ENCODE peak calls at places on chromosome 11, in six cellular contexts. M, P, K, C, O and U are unnamed samples.

GRCh38 chr11:59802639-59803176 is 7.9 kb downstream of the MRPL16 start:
- DNase-seq in M (peak), P (peak), K (no peak), C (no peak), O (peak), U (no peak)

GRCh38 chr11:36313750-36314500 is 17.8 kb downstream of the PRR5L start:
- DNase-seq in M (no peak), P (no peak), K (no peak), C (no peak), O (no peak), U (no peak)

GRCh38 chr11:60935676-60936442 is 11.6 kb downstream of the TMEM132A start:
- DNase-seq in M (no peak), P (no peak), K (no peak), C (no peak), O (no peak), U (no peak)

GRCh38 chr11:72225411-72225951 is 914 bp downstream of the INPPL1 start:
- DNase-seq in M (no peak), P (peak), K (no peak), C (no peak), O (no peak), U (no peak)

GRCh38 chr11:18704698-18705097 is 6.1 kb downstream of the TMEM86A start:
- DNase-seq in M (no peak), P (no peak), K (no peak), C (no peak), O (no peak), U (no peak)

GRCh38 chr11:46896719-46897406 is 21.5 kb downstream of the LRP4 start:
- DNase-seq in M (peak), P (peak), K (no peak), C (no peak), O (peak), U (no peak)

GRCh38 chr11:3021125-3021524 is 29.0 kb upstream of the NAP1L4 start:
- DNase-seq in M (peak), P (peak), K (peak), C (no peak), O (peak), U (no peak)

GRCh38 chr11:295351-296205 is 3.7 kb downstream of the IFITM5 start:
- DNase-seq in M (no peak), P (no peak), K (no peak), C (no peak), O (no peak), U (no peak)

GRCh38 chr11:1931791-1932480 is 12.4 kb downstream of the TNNT3 start:
- DNase-seq in M (no peak), P (peak), K (no peak), C (no peak), O (no peak), U (no peak)

GRCh38 chr11:19092850-19093249 is 24.1 kb upstream of the ZDHHC13 start:
- DNase-seq in M (no peak), P (no peak), K (no peak), C (no peak), O (no peak), U (no peak)

GRCh38 chr11:27699242-27699925 is 871 bp downstream of the BDNF start:
- DNase-seq in M (no peak), P (peak), K (no peak), C (no peak), O (peak), U (no peak)

DNA sequence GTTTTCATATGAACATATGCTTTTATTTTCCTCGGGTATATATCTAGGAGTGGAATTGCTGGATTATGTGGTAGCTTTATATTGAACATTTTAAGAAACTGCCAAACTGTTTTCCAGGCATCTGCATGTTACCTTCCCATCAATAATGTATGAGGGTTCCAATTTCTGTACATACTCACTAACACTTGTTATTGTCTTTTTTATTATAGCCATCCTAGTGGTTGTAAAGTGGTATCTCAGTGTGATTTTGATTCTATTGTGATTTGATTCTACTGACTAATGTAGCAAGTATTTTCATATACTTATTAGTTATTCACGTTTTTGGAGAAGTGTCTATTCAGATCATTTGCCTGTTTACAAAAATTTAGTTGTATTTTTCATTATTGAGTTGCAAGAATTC is 2.0 kb downstream of the ANO5 start:
- DNase-seq in M (no peak), P (no peak), K (no peak), C (no peak), O (no peak), U (no peak)
- TF ChIP-seq CTCF in M (no peak), P (peak), K (no peak), C (no peak), O (no peak), U (no peak)

GRCh38 chr11:118922745-118923627 is 2.7 kb downstream of the BCL9L start:
- DNase-seq in M (no peak), P (peak), K (no peak), C (no peak), O (no peak), U (no peak)
- H3K4me3 ChIP-seq in M (no peak), P (peak), K (peak), C (peak), O (peak), U (peak)

GRCh38 chr11:85182437-85183109 is 444.6 kb downstream of the DLG2 start:
- DNase-seq in M (peak), P (peak), K (no peak), C (no peak), O (peak), U (no peak)
- TF ChIP-seq CTCF in M (no peak), P (peak), K (no peak), C (no peak), O (peak), U (no peak)

DNA sequence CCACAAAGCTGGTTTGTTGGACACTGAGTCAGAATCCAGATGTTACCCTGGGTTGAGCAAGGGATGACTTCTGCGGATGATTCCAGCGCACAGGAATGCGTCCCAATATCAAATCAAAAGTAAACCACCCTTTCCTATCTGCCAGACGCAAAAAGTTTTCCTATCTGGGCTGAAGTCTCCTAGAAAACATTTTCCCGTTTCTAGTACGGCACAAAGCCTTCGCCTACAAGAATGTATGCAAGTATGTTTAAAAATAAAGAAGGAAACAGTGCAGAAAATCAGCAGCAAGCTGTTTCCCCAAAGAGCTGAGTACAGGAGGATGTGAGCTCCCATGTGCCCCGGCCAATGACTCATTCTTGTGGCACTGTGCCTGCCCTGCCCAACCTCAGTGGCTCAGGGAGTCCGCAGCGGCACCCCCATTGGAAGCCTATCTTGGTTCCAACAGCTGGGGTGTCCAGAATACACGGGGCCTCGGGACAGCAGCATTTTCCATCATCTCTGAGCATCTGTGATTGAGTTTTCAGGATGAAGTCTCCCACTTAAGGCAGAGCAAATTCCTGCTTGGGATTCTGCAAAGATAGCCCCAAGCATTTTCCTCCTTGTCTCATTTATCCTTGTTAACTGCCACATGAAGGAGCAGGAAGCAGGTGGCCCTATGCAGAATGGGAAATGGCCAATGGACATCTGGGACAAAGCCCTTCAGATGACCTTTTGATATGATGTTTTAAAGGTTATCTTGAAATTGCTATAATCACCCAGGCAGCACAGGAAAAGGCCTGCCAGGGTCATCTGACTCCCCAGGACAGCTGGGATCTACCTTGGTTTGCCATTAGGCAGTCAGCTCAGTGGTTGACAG is 17.5 kb downstream of the KCNJ5 start:
- DNase-seq in M (peak), P (peak), K (peak), C (no peak), O (peak), U (no peak)
- H3K4me3 ChIP-seq in M (no peak), P (no peak), K (no peak), C (no peak), O (peak), U (peak)

GRCh38 chr11:67264886-67265632 is 1.2 kb upstream of the GRK2 start:
- DNase-seq in M (no peak), P (no peak), K (no peak), C (no peak), O (no peak), U (no peak)

GRCh38 chr11:67261942-67262681 is 4.2 kb upstream of the GRK2 start:
- DNase-seq in M (no peak), P (no peak), K (no peak), C (no peak), O (no peak), U (peak)

GRCh38 chr11:67265633-67266423 is 445 bp upstream of the GRK2 start:
- DNase-seq in M (peak), P (peak), K (peak), C (peak), O (peak), U (peak)

GRCh38 chr11:67262731-67263675 is 3.3 kb upstream of the GRK2 start:
- DNase-seq in M (peak), P (peak), K (peak), C (no peak), O (peak), U (peak)

GRCh38 chr11:67264260-67264659 is 2.0 kb upstream of the GRK2 start:
- DNase-seq in M (no peak), P (no peak), K (no peak), C (no peak), O (no peak), U (no peak)
- TF ChIP-seq CTCF in M (no peak), P (no peak), K (no peak), C (no peak), O (no peak), U (no peak)

GRCh38 chr11:88508808-88509581 is 171.5 kb upstream of the CTSC start:
- DNase-seq in M (peak), P (peak), K (no peak), C (no peak), O (peak), U (no peak)
- H3K4me3 ChIP-seq in M (no peak), P (no peak), K (peak), C (peak), O (no peak), U (peak)

DNA sequence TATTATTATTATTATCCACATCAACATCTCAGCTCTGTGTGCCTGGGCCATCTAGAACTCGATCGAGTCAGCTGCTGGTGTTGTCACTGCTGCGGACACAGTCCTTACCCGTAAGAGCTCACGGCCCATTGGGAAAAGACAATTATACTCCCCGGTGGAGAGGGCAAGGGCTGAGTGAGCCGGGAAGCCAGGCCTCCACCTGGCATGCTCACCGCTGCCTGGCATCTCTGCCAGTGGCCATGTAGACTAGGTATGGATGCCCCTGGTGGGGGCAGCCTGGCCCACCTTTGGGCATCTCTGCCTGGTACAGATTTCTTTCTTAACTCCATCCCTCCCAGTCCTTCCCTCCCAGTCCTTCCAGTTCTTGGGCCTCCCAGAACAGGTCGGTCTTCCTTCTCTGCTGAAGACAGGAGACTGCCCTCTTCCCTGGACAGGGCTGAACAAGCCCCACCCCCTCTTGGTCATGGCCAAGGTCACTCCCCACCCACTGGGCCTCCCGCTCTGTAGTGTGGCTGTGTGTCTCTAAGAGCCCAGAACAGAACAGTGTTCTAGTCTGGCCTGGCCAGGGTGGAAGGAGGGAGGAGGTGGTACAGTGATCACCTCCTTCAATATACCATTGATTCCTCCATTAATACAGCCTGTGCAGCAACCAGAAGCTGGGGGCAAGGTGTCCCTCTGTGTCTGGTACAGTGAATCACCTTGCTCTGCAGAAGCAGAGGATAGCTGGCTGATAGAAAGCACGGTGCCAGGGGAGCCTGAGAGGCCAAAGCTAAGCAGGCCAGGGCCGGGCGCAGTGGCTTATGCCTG is 57.7 kb downstream of the FLRT1 start:
- DNase-seq in M (no peak), P (no peak), K (no peak), C (no peak), O (no peak), U (no peak)
- TF ChIP-seq CTCF in M (no peak), P (no peak), K (no peak), C (no peak), O (no peak), U (no peak)

GRCh38 chr11:66312549-66313320 is 4.1 kb downstream of the CD248 start:
- DNase-seq in M (peak), P (peak), K (peak), C (peak), O (peak), U (peak)

GRCh38 chr11:66310324-66310723 is 6.5 kb downstream of the CD248 start:
- DNase-seq in M (no peak), P (no peak), K (no peak), C (no peak), O (no peak), U (no peak)

GRCh38 chr11:66311470-66311964 is 5.3 kb downstream of the CD248 start:
- DNase-seq in M (no peak), P (no peak), K (no peak), C (no peak), O (no peak), U (no peak)

GRCh38 chr11:66313321-66314185 is 3.3 kb downstream of the CD248 start:
- DNase-seq in M (no peak), P (peak), K (no peak), C (no peak), O (peak), U (peak)

GRCh38 chr11:66311965-66312548 is 4.8 kb downstream of the CD248 start:
- DNase-seq in M (peak), P (peak), K (peak), C (peak), O (peak), U (peak)
- H3K4me3 ChIP-seq in M (no peak), P (peak), K (peak), C (peak), O (peak), U (peak)

DNA sequence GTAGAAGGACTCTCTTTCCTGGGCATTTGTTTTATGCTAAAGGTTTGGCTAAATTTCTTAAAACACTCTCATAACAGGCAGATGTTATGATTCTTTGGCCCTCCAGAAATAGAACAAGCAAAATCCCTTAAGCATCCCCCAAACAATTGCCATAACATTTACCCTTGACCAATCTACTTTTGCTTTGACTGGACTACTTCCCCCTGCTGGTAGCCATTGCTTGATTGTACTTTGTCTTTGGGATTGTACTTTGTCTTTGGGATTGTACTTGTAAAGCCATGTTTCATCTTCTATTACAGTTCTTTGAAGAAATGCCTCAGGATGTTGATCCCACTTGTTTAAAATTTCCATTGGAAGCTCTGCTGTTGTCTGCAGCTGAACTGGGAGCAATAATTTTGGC is 53.3 kb upstream of the GLYAT start:
- DNase-seq in M (no peak), P (no peak), K (no peak), C (no peak), O (no peak), U (no peak)
- TF ChIP-seq CTCF in M (no peak), P (no peak), K (no peak), C (no peak), O (no peak), U (no peak)

GRCh38 chr11:66335531-66336233 is 552 bp downstream of the RIN1 start:
- DNase-seq in M (no peak), P (peak), K (no peak), C (no peak), O (peak), U (peak)
- H3K4me3 ChIP-seq in M (peak), P (peak), K (peak), C (peak), O (peak), U (peak)